ENCODE peak calls at places on chromosome 9, in nine cellular contexts. P is neural crest cell; Z is nephron progenitor cell; N is mesendoderm; D is fibroblast of lung; S is iris pigment epithelial cell; A is stimulated activated CD8-positive, alpha-beta memory T cell treated with anti-CD3 and anti-CD28 coated beads, Interleukin-15, amount 100 ng/mL, for 4 hours; U is tibial artery; O is mammary epithelial cell. M is an unnamed sample.

GRCh38 chr9:89848060-89849040 is 243.5 kb downstream of the GADD45G start:
- DNase-seq in P (no peak), Z (no peak), N (no peak), D (no peak), S (no peak), A (no peak), U (no peak), O (no peak), M (no peak)

GRCh38 chr9:21504894-21505293 is 22.8 kb upstream of the IFNE start:
- DNase-seq in P (no peak), Z (no peak), N (peak), D (no peak), S (no peak), A (no peak), U (no peak), O (no peak), M (no peak)

GRCh38 chr9:131951905-131952304 is 127.8 kb downstream of the MED27 start:
- DNase-seq in P (no peak), Z (no peak), N (no peak), D (peak), S (peak), A (no peak), U (peak), O (no peak), M (peak)

GRCh38 chr9:73270967-73271722 is 119.5 kb downstream of the ANXA1 start:
- DNase-seq in P (no peak), Z (no peak), N (no peak), D (peak), S (peak), A (no peak), U (no peak), O (peak), M (peak)

GRCh38 chr9:35342221-35342620 is 147.7 kb upstream of the RUSC2 start:
- DNase-seq in P (no peak), Z (no peak), N (no peak), D (peak), S (no peak), A (no peak), U (no peak), O (no peak), M (no peak)

GRCh38 chr9:107948086-107948485 is 458.5 kb upstream of the KLF4 start:
- DNase-seq in P (no peak), Z (no peak), N (peak), D (no peak), S (no peak), A (no peak), U (no peak), O (no peak), M (no peak)

GRCh38 chr9:121604242-121604641 is 47.2 kb upstream of the DAB2IP start:
- DNase-seq in P (no peak), Z (no peak), N (peak), D (no peak), S (no peak), A (no peak), U (peak), O (no peak), M (no peak)

GRCh38 chr9:71763752-71764332 is 4.5 kb downstream of the CEMIP2 start:
- DNase-seq in P (no peak), Z (no peak), N (no peak), D (peak), S (peak), A (no peak), U (no peak), O (no peak), M (no peak)

GRCh38 chr9:95425910-95426551 is 90.7 kb downstream of the PTCH1 start:
- DNase-seq in P (no peak), Z (peak), N (no peak), D (peak), S (peak), A (no peak), U (no peak), O (peak), M (no peak)

GRCh38 chr9:136045595-136046554 is 49.2 kb downstream of the NACC2 start:
- DNase-seq in P (no peak), Z (no peak), N (no peak), D (peak), S (peak), A (no peak), U (peak), O (no peak), M (no peak)

GRCh38 chr9:94631599-94631998 is 7.7 kb downstream of the FBP1 start:
- DNase-seq in P (no peak), Z (no peak), N (no peak), D (no peak), S (no peak), A (no peak), U (no peak), O (no peak), M (no peak)

GRCh38 chr9:137156567-137157375 is 13.1 kb downstream of the LRRC26 start:
- DNase-seq in P (no peak), Z (peak), N (peak), D (peak), S (peak), A (peak), U (no peak), O (no peak), M (peak)

GRCh38 chr9:91132576-91133073 is 229.1 kb downstream of the AUH start:
- DNase-seq in P (no peak), Z (no peak), N (no peak), D (no peak), S (no peak), A (no peak), U (no peak), O (no peak), M (no peak)

GRCh38 chr9:125579030-125579932 is 127.7 kb downstream of the MAPKAP1 start:
- DNase-seq in P (no peak), Z (no peak), N (no peak), D (no peak), S (no peak), A (no peak), U (no peak), O (no peak), M (no peak)

GRCh38 chr9:19517202-19517942 is 108.6 kb downstream of the ACER2 start:
- DNase-seq in P (no peak), Z (peak), N (peak), D (no peak), S (no peak), A (no peak), U (no peak), O (peak), M (no peak)

GRCh38 chr9:86968258-86968920 is 21.1 kb upstream of the GAS1 start:
- DNase-seq in P (no peak), Z (no peak), N (no peak), D (no peak), S (peak), A (no peak), U (no peak), O (peak), M (no peak)

GRCh38 chr9:26326473-26327044 is 566.0 kb downstream of the CAAP1 start:
- DNase-seq in P (peak), Z (peak), N (peak), D (peak), S (peak), A (no peak), U (no peak), O (peak), M (peak)

GRCh38 chr9:7560669-7561305 is 238.8 kb downstream of the DMAC1 start:
- DNase-seq in P (peak), Z (no peak), N (peak), D (peak), S (no peak), A (no peak), U (no peak), O (no peak), M (no peak)

GRCh38 chr9:19698960-19699359 is 89.9 kb downstream of the SLC24A2 start:
- DNase-seq in P (no peak), Z (no peak), N (peak), D (no peak), S (no peak), A (no peak), U (no peak), O (no peak), M (no peak)

M was measured in AG09319.